ENCODE peak calls at places on chromosomes 4 and X, in four cellular contexts. S is tibial nerve, V is DND-41, K is body of pancreas. Z is an unnamed sample. For H3K9me3, the result is how much of the 10 kb centered on the place peaks cover.

GRCh38 chr4:118587946-118588345 is 97.2 kb upstream of the METTL14 start:
- DNase-seq in S (no peak), V (no peak), K (no peak), Z (no peak)

GRCh38 chr4:184882276-184882675 is 56.5 kb upstream of the ACSL1 start:
- DNase-seq in S (no peak), V (no peak), K (no peak), Z (no peak)

GRCh38 chr4:77669911-77670590 is 64.4 kb downstream of the CXCL13 start:
- DNase-seq in S (no peak), V (no peak), K (peak), Z (no peak)

GRCh38 chr4:166324321-166324720 is 451.3 kb downstream of the TLL1 start:
- DNase-seq in S (no peak), V (no peak), K (peak), Z (no peak)

GRCh38 chr4:76600447-76600846 is 165.4 kb downstream of the SHROOM3 start:
- DNase-seq in S (no peak), V (no peak), K (peak), Z (no peak)

GRCh38 chrX:40291553-40291952 is 193.8 kb upstream of the BCOR start:
- DNase-seq in S (no peak), V (no peak), K (no peak), Z (no peak)

GRCh38 chr4:108473163-108473720 is 147.1 kb upstream of the RPL34 start:
- DNase-seq in S (no peak), V (no peak), K (no peak), Z (no peak)

GRCh38 chrX:136619889-136620505 is 28.0 kb upstream of the CD40LG start:
- DNase-seq in S (no peak), V (no peak), K (no peak), Z (peak)

GRCh38 chr4:151955721-151956340 is 195.0 kb upstream of the GATB start:
- DNase-seq in S (no peak), V (no peak), K (no peak), Z (no peak)

GRCh38 chr4:21139327-21139726 is 439.1 kb downstream of the PACRGL start:
- DNase-seq in S (no peak), V (no peak), K (no peak), Z (no peak)
- H3K9me3 ChIP-seq in S (under half), V (under half), K (under half), Z (under half)

GRCh38 chr4:161496-162284 is 37.4 kb downstream of the ZNF718 start:
- DNase-seq in S (no peak), V (no peak), K (no peak), Z (no peak)
- H3K9me3 ChIP-seq in S (half or more), V (half or more), K (under half), Z (under half)

GRCh38 chrX:80810365-80810978 is 795 bp upstream of the BRWD3 start:
- DNase-seq in S (no peak), V (no peak), K (no peak), Z (no peak)

GRCh38 chrX:80808854-80809493 is 703 bp downstream of the BRWD3 start:
- DNase-seq in S (peak), V (peak), K (peak), Z (peak)

GRCh38 chrX:80808160-80808735 is 1.4 kb downstream of the BRWD3 start:
- DNase-seq in S (peak), V (peak), K (peak), Z (peak)

GRCh38 chrX:80816051-80816450 is 6.4 kb upstream of the BRWD3 start:
- DNase-seq in S (no peak), V (no peak), K (no peak), Z (no peak)

GRCh38 chrX:80812176-80812575 is 2.5 kb upstream of the BRWD3 start:
- DNase-seq in S (peak), V (peak), K (no peak), Z (no peak)
- H3K9me3 ChIP-seq in S (under half), V (under half), K (under half), Z (under half)

GRCh38 chr4:8782135-8782534 is 89.5 kb downstream of the HMX1 start:
- DNase-seq in S (no peak), V (no peak), K (no peak), Z (no peak)
- H3K9me3 ChIP-seq in S (under half), V (under half), K (under half), Z (under half)

DNA sequence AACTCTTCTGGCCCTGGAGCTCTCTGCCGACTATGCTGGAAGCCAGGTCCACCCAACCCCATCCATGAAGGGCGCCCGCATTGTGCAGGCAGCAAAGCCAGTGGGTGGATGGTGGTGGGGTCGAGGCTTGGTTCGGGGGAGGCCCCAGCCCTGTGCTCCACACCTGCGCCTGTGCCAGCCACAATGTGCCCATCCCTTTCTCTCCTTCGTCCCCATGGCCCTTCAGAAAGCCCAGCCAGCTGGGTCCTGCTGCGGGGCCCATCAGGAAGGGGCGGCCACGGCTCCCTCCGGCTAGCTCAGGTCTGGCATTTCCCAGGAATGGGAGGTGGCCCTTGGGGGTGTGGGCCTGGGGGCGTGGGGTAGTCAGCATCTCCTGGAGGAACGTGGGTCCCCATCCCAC is 91.6 kb downstream of the HMX1 start:
- DNase-seq in S (no peak), V (no peak), K (no peak), Z (no peak)
- H3K9me3 ChIP-seq in S (under half), V (under half), K (under half), Z (under half)

GRCh38 chr4:29596228-29596627 is 1123.9 kb upstream of the PCDH7 start:
- DNase-seq in S (no peak), V (no peak), K (no peak), Z (no peak)
- H3K9me3 ChIP-seq in S (under half), V (under half), K (under half), Z (under half)

DNA sequence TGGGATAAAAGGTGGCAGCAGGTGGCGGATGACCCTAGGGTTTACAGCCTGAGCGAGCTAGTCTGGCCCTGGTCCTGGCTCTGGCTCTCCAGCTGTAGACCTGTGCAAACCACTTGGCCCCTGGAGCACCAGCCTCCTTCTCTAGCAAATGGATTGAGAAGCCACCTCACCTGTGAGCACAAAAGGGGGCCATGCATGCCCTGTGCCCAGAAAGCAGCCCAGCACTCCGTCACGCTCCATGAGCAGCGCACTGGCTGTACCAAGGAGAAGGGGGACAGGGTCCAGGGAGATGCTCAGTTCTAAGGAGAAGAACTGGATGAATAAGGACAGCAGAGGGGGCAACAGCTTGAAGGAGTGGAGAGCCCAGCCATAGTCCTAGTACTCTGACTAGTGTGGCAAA is 46.9 kb upstream of the C4orf50 start:
- DNase-seq in S (no peak), V (no peak), K (no peak), Z (no peak)
- H3K9me3 ChIP-seq in S (under half), V (under half), K (under half), Z (under half)

Z was measured in T-helper 17 cell.